ENCODE peak calls at places on chromosomes 13 and 19, in eight cellular contexts. I is NCI-H345, T is NCI-H1048, F is AG09309, C is RWPE1, R is HEK293T, L is heart right ventricle, A is lower leg skin. J is an unnamed sample.

GRCh38 chr13:78138756-78139155 is 220.1 kb upstream of the EDNRB start:
- DNase-seq in I (no peak), T (no peak), F (no peak), C (no peak), R (no peak), L (no peak), A (no peak), J (no peak)

GRCh38 chr19:13260883-13261653 is 110.9 kb downstream of the IER2 start:
- DNase-seq in I (no peak), T (no peak), F (peak; percentile 66), C (peak; percentile 98), R (no peak), L (no peak), A (no peak), J (no peak)

GRCh38 chr13:51849145-51850101 is 4.4 kb upstream of the TMEM272 start:
- DNase-seq in I (no peak), T (no peak), F (no peak), C (no peak), R (peak; percentile 74), L (no peak), A (no peak), J (no peak)

GRCh38 chr19:31356587-31357314 is 7.5 kb upstream of the TSHZ3 start:
- DNase-seq in I (no peak), T (peak; percentile 59), F (no peak), C (no peak), R (peak; percentile 81), L (peak; percentile 51), A (no peak), J (no peak)

GRCh38 chr13:43298799-43299198 is 275.4 kb downstream of the DNAJC15 start:
- DNase-seq in I (peak; percentile 25), T (no peak), F (no peak), C (peak; percentile 4), R (no peak), L (no peak), A (no peak), J (no peak)

GRCh38 chr13:24511019-24511823 is 1.4 kb downstream of the PARP4 start:
- DNase-seq in I (no peak), T (no peak), F (peak; percentile 61), C (peak; percentile 59), R (peak; percentile 12), L (no peak), A (no peak), J (no peak)

GRCh38 chr19:6738726-6739389 is 622 bp upstream of the TRIP10 start:
- DNase-seq in I (no peak), T (no peak), F (no peak), C (no peak), R (no peak), L (peak; percentile 62), A (peak; percentile 93), J (no peak)

GRCh38 chr13:30743319-30744055 is 8.1 kb downstream of the ALOX5AP start:
- DNase-seq in I (no peak), T (no peak), F (peak; percentile 91), C (peak; percentile 93), R (no peak), L (no peak), A (no peak), J (no peak)

GRCh38 chr13:102020611-102021216 is 381.1 kb downstream of the FGF14 start:
- DNase-seq in I (no peak), T (no peak), F (no peak), C (no peak), R (no peak), L (no peak), A (no peak), J (no peak)

GRCh38 chr19:45753548-45753947 is 15.5 kb downstream of the SIX5 start:
- DNase-seq in I (no peak), T (no peak), F (no peak), C (no peak), R (no peak), L (no peak), A (no peak), J (no peak)

GRCh38 chr13:94712287-94712811 is at the start of gene SOX21:
- DNase-seq in I (peak; percentile 84), T (no peak), F (no peak), C (no peak), R (peak; percentile 48), L (no peak), A (peak; percentile 82), J (no peak)

GRCh38 chr19:39833464-39834286 is at the start of gene DYRK1B:
- DNase-seq in I (peak; percentile 100), T (peak; percentile 94), F (peak; percentile 84), C (peak; percentile 99), R (peak; percentile 97), L (peak; percentile 98), A (peak; percentile 99), J (peak; percentile 84)

GRCh38 chr19:12092065-12092867 is 27.7 kb downstream of the ZNF844 start:
- DNase-seq in I (no peak), T (no peak), F (peak; percentile 51), C (peak; percentile 20), R (no peak), L (peak; percentile 90), A (peak; percentile 97), J (no peak)

GRCh38 chr19:2101417-2102335 is 5.0 kb downstream of the IZUMO4 start:
- DNase-seq in I (no peak), T (no peak), F (no peak), C (no peak), R (no peak), L (no peak), A (no peak), J (no peak)

GRCh38 chr13:46866150-46866549 is 30.7 kb downstream of the HTR2A start:
- DNase-seq in I (peak; percentile 28), T (no peak), F (peak; percentile 8), C (peak; percentile 29), R (peak; percentile 21), L (peak; percentile 16), A (no peak), J (no peak)

GRCh38 chr13:44455781-44456180 is 82.2 kb downstream of the SERP2 start:
- DNase-seq in I (no peak), T (no peak), F (no peak), C (no peak), R (no peak), L (no peak), A (no peak), J (no peak)

GRCh38 chr13:67023088-67023893 is 206.8 kb downstream of the PCDH9 start:
- DNase-seq in I (peak; percentile 64), T (no peak), F (peak; percentile 27), C (peak; percentile 12), R (no peak), L (no peak), A (no peak), J (no peak)

GRCh38 chr19:13880059-13880672 is 3.2 kb downstream of the NANOS3 start:
- DNase-seq in I (peak; percentile 85), T (peak; percentile 87), F (peak; percentile 77), C (peak; percentile 96), R (peak; percentile 96), L (peak; percentile 99), A (peak; percentile 100), J (peak; percentile 73)

GRCh38 chr13:36074659-36075058 is 56.5 kb downstream of the DCLK1 start:
- DNase-seq in I (no peak), T (no peak), F (no peak), C (no peak), R (no peak), L (no peak), A (no peak), J (no peak)

GRCh38 chr19:32874605-32875004 is 5.0 kb upstream of the SLC7A9 start:
- DNase-seq in I (no peak), T (no peak), F (no peak), C (no peak), R (no peak), L (no peak), A (peak; percentile 67), J (no peak)

GRCh38 chr13:110663044-110663443 is 42.9 kb downstream of the CARS2 start:
- DNase-seq in I (no peak), T (no peak), F (no peak), C (no peak), R (no peak), L (no peak), A (peak; percentile 42), J (no peak)

GRCh38 chr19:29965529-29965928 is 23.5 kb downstream of the URI1 start:
- DNase-seq in I (no peak), T (no peak), F (no peak), C (peak; percentile 30), R (no peak), L (no peak), A (no peak), J (no peak)

J was measured in NCI-H1436 treated with DMSO at 0.1 percent for 48 hours.